ENCODE peak calls at places on chromosomes 3 and 15, in ten cellular contexts. One of them, this sample, is unnamed.

GRCh38 chr15:43267439-43267838 is 711 bp upstream of the TGM5 start:
- DNase-seq in right lobe of liver: no peak
- DNase-seq in psoas muscle: no peak
- DNase-seq in thyroid gland: no peak
- DNase-seq in activated CD8-positive, alpha-beta T cell treated with anti-CD3 and anti-CD28 coated beads for 36 hours: no peak
- DNase-seq in GM23338: no peak
- DNase-seq in HFF-Myc: no peak
- DNase-seq in nephron progenitor cell: no peak
- DNase-seq in fibroblast of lung: no peak
- DNase-seq in AG10803: no peak
- DNase-seq in this sample: no peak

GRCh38 chr15:51828621-51829359 is 663 bp upstream of the TMOD3 start:
- DNase-seq in right lobe of liver: no peak
- DNase-seq in psoas muscle: no peak
- DNase-seq in thyroid gland: no peak
- DNase-seq in activated CD8-positive, alpha-beta T cell treated with anti-CD3 and anti-CD28 coated beads for 36 hours: no peak
- DNase-seq in GM23338: no peak
- DNase-seq in HFF-Myc: no peak
- DNase-seq in nephron progenitor cell: no peak
- DNase-seq in fibroblast of lung: peak
- DNase-seq in AG10803: no peak
- DNase-seq in this sample: no peak

GRCh38 chr3:9602620-9603019 is 46.7 kb upstream of the MTMR14 start:
- DNase-seq in right lobe of liver: no peak
- DNase-seq in psoas muscle: no peak
- DNase-seq in thyroid gland: no peak
- DNase-seq in activated CD8-positive, alpha-beta T cell treated with anti-CD3 and anti-CD28 coated beads for 36 hours: no peak
- DNase-seq in GM23338: no peak
- DNase-seq in HFF-Myc: no peak
- DNase-seq in nephron progenitor cell: no peak
- DNase-seq in fibroblast of lung: no peak
- DNase-seq in AG10803: no peak
- DNase-seq in this sample: no peak

GRCh38 chr15:98772895-98773294 is 124.6 kb downstream of the IGF1R start:
- DNase-seq in right lobe of liver: no peak
- DNase-seq in psoas muscle: no peak
- DNase-seq in thyroid gland: no peak
- DNase-seq in activated CD8-positive, alpha-beta T cell treated with anti-CD3 and anti-CD28 coated beads for 36 hours: no peak
- DNase-seq in GM23338: no peak
- DNase-seq in HFF-Myc: no peak
- DNase-seq in nephron progenitor cell: no peak
- DNase-seq in fibroblast of lung: no peak
- DNase-seq in AG10803: no peak
- DNase-seq in this sample: no peak

GRCh38 chr3:149336925-149337324 is 3.5 kb upstream of the TM4SF18 start:
- DNase-seq in right lobe of liver: no peak
- DNase-seq in psoas muscle: no peak
- DNase-seq in thyroid gland: no peak
- DNase-seq in activated CD8-positive, alpha-beta T cell treated with anti-CD3 and anti-CD28 coated beads for 36 hours: no peak
- DNase-seq in GM23338: no peak
- DNase-seq in HFF-Myc: no peak
- DNase-seq in nephron progenitor cell: no peak
- DNase-seq in fibroblast of lung: no peak
- DNase-seq in AG10803: peak
- DNase-seq in this sample: no peak

GRCh38 chr3:21889166-21889565 is 138.2 kb upstream of the ZNF385D start:
- DNase-seq in right lobe of liver: no peak
- DNase-seq in psoas muscle: no peak
- DNase-seq in thyroid gland: no peak
- DNase-seq in activated CD8-positive, alpha-beta T cell treated with anti-CD3 and anti-CD28 coated beads for 36 hours: no peak
- DNase-seq in GM23338: no peak
- DNase-seq in HFF-Myc: no peak
- DNase-seq in nephron progenitor cell: no peak
- DNase-seq in fibroblast of lung: no peak
- DNase-seq in AG10803: no peak
- DNase-seq in this sample: no peak

GRCh38 chr15:68434021-68434420 is 2.1 kb upstream of the ITGA11 start:
- DNase-seq in right lobe of liver: no peak
- DNase-seq in psoas muscle: no peak
- DNase-seq in thyroid gland: no peak
- DNase-seq in activated CD8-positive, alpha-beta T cell treated with anti-CD3 and anti-CD28 coated beads for 36 hours: no peak
- DNase-seq in GM23338: no peak
- DNase-seq in HFF-Myc: no peak
- DNase-seq in nephron progenitor cell: no peak
- DNase-seq in fibroblast of lung: no peak
- DNase-seq in AG10803: no peak
- DNase-seq in this sample: no peak

GRCh38 chr3:142237891-142238290 is 12.5 kb upstream of the GK5 start:
- DNase-seq in right lobe of liver: no peak
- DNase-seq in psoas muscle: no peak
- DNase-seq in thyroid gland: no peak
- DNase-seq in activated CD8-positive, alpha-beta T cell treated with anti-CD3 and anti-CD28 coated beads for 36 hours: no peak
- DNase-seq in GM23338: no peak
- DNase-seq in HFF-Myc: no peak
- DNase-seq in nephron progenitor cell: no peak
- DNase-seq in fibroblast of lung: no peak
- DNase-seq in AG10803: peak
- DNase-seq in this sample: no peak

GRCh38 chr15:100930306-100930848 is 11.2 kb downstream of the LRRK1 start:
- DNase-seq in right lobe of liver: no peak
- DNase-seq in psoas muscle: no peak
- DNase-seq in thyroid gland: no peak
- DNase-seq in activated CD8-positive, alpha-beta T cell treated with anti-CD3 and anti-CD28 coated beads for 36 hours: no peak
- DNase-seq in GM23338: no peak
- DNase-seq in HFF-Myc: no peak
- DNase-seq in nephron progenitor cell: no peak
- DNase-seq in fibroblast of lung: no peak
- DNase-seq in AG10803: no peak
- DNase-seq in this sample: no peak

GRCh38 chr15:95733931-95734330 is 596.6 kb upstream of the NR2F2 start:
- DNase-seq in right lobe of liver: no peak
- DNase-seq in psoas muscle: no peak
- DNase-seq in thyroid gland: no peak
- DNase-seq in activated CD8-positive, alpha-beta T cell treated with anti-CD3 and anti-CD28 coated beads for 36 hours: peak
- DNase-seq in GM23338: no peak
- DNase-seq in HFF-Myc: no peak
- DNase-seq in nephron progenitor cell: no peak
- DNase-seq in fibroblast of lung: no peak
- DNase-seq in AG10803: no peak
- DNase-seq in this sample: no peak

GRCh38 chr3:141485578-141486415 is 1.0 kb upstream of the RASA2 start:
- DNase-seq in right lobe of liver: no peak
- DNase-seq in psoas muscle: no peak
- DNase-seq in thyroid gland: no peak
- DNase-seq in activated CD8-positive, alpha-beta T cell treated with anti-CD3 and anti-CD28 coated beads for 36 hours: peak
- DNase-seq in GM23338: peak
- DNase-seq in HFF-Myc: peak
- DNase-seq in nephron progenitor cell: no peak
- DNase-seq in fibroblast of lung: peak
- DNase-seq in AG10803: peak
- DNase-seq in this sample: no peak

GRCh38 chr3:141487419-141488345 is 855 bp downstream of the RASA2 start:
- DNase-seq in right lobe of liver: peak
- DNase-seq in psoas muscle: peak
- DNase-seq in thyroid gland: peak
- DNase-seq in activated CD8-positive, alpha-beta T cell treated with anti-CD3 and anti-CD28 coated beads for 36 hours: peak
- DNase-seq in GM23338: peak
- DNase-seq in HFF-Myc: peak
- DNase-seq in nephron progenitor cell: peak
- DNase-seq in fibroblast of lung: peak
- DNase-seq in AG10803: peak
- DNase-seq in this sample: peak

GRCh38 chr3:143443851-143444331 is 324.3 kb downstream of the CHST2 start:
- DNase-seq in right lobe of liver: no peak
- DNase-seq in psoas muscle: no peak
- DNase-seq in thyroid gland: peak
- DNase-seq in activated CD8-positive, alpha-beta T cell treated with anti-CD3 and anti-CD28 coated beads for 36 hours: peak
- DNase-seq in GM23338: no peak
- DNase-seq in HFF-Myc: peak
- DNase-seq in nephron progenitor cell: no peak
- DNase-seq in fibroblast of lung: peak
- DNase-seq in AG10803: peak
- DNase-seq in this sample: no peak

GRCh38 chr3:32018723-32019564 is 37.4 kb downstream of the ZNF860 start:
- DNase-seq in right lobe of liver: no peak
- DNase-seq in psoas muscle: no peak
- DNase-seq in thyroid gland: no peak
- DNase-seq in activated CD8-positive, alpha-beta T cell treated with anti-CD3 and anti-CD28 coated beads for 36 hours: no peak
- DNase-seq in GM23338: peak
- DNase-seq in HFF-Myc: no peak
- DNase-seq in nephron progenitor cell: no peak
- DNase-seq in fibroblast of lung: peak
- DNase-seq in AG10803: peak
- DNase-seq in this sample: no peak

GRCh38 chr3:56624725-56625124 is 58.3 kb downstream of the TASOR start:
- DNase-seq in right lobe of liver: no peak
- DNase-seq in psoas muscle: no peak
- DNase-seq in thyroid gland: no peak
- DNase-seq in activated CD8-positive, alpha-beta T cell treated with anti-CD3 and anti-CD28 coated beads for 36 hours: no peak
- DNase-seq in GM23338: no peak
- DNase-seq in HFF-Myc: peak
- DNase-seq in nephron progenitor cell: no peak
- DNase-seq in fibroblast of lung: peak
- DNase-seq in AG10803: peak
- DNase-seq in this sample: no peak

GRCh38 chr3:137642831-137643230 is 121.3 kb upstream of the SOX14 start:
- DNase-seq in right lobe of liver: no peak
- DNase-seq in psoas muscle: no peak
- DNase-seq in thyroid gland: no peak
- DNase-seq in activated CD8-positive, alpha-beta T cell treated with anti-CD3 and anti-CD28 coated beads for 36 hours: no peak
- DNase-seq in GM23338: peak
- DNase-seq in HFF-Myc: no peak
- DNase-seq in nephron progenitor cell: peak
- DNase-seq in fibroblast of lung: no peak
- DNase-seq in AG10803: no peak
- DNase-seq in this sample: no peak

GRCh38 chr15:55530861-55531313 is 22.9 kb upstream of the DNAAF4 start:
- DNase-seq in right lobe of liver: no peak
- DNase-seq in psoas muscle: no peak
- DNase-seq in thyroid gland: peak
- DNase-seq in activated CD8-positive, alpha-beta T cell treated with anti-CD3 and anti-CD28 coated beads for 36 hours: no peak
- DNase-seq in GM23338: no peak
- DNase-seq in HFF-Myc: no peak
- DNase-seq in nephron progenitor cell: no peak
- DNase-seq in fibroblast of lung: peak
- DNase-seq in AG10803: peak
- DNase-seq in this sample: no peak

GRCh38 chr15:47988564-47988963 is 132.2 kb upstream of the SLC24A5 start:
- DNase-seq in right lobe of liver: no peak
- DNase-seq in psoas muscle: no peak
- DNase-seq in thyroid gland: no peak
- DNase-seq in activated CD8-positive, alpha-beta T cell treated with anti-CD3 and anti-CD28 coated beads for 36 hours: no peak
- DNase-seq in GM23338: peak
- DNase-seq in HFF-Myc: no peak
- DNase-seq in nephron progenitor cell: no peak
- DNase-seq in fibroblast of lung: no peak
- DNase-seq in AG10803: no peak
- DNase-seq in this sample: no peak
- TF ChIP-seq CTCF in right lobe of liver: no peak
- TF ChIP-seq CTCF in psoas muscle: no peak
- TF ChIP-seq CTCF in thyroid gland: no peak
- TF ChIP-seq CTCF in activated CD8-positive, alpha-beta T cell treated with anti-CD3 and anti-CD28 coated beads for 36 hours: no peak
- TF ChIP-seq CTCF in GM23338: peak
- TF ChIP-seq CTCF in HFF-Myc: no peak
- TF ChIP-seq CTCF in nephron progenitor cell: no peak
- TF ChIP-seq CTCF in fibroblast of lung: no peak
- TF ChIP-seq CTCF in AG10803: no peak
- TF ChIP-seq CTCF in this sample: no peak

DNA sequence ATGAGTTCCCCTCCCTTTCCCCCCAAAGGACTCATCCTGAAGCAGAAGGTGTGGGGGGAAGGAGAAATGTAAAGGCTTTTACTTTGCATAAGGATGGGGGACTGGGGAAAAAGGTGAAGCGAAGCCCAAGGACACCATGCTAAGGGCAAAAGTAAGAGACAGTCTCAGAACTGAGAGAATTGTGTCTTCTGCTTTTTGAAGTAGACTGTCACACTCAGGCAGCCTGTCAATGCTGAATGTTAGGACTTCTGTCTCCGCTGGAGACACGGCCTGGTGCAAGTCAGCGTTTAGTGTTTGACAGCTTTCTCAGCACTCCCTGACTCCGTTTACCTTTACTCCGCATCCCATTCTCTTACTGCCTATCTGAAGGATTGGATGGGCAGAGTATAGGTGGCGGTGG is 13.8 kb downstream of the RBM5 start:
- DNase-seq in right lobe of liver: peak
- DNase-seq in psoas muscle: no peak
- DNase-seq in thyroid gland: no peak
- DNase-seq in activated CD8-positive, alpha-beta T cell treated with anti-CD3 and anti-CD28 coated beads for 36 hours: no peak
- DNase-seq in GM23338: no peak
- DNase-seq in HFF-Myc: no peak
- DNase-seq in nephron progenitor cell: no peak
- DNase-seq in fibroblast of lung: no peak
- DNase-seq in AG10803: no peak
- DNase-seq in this sample: no peak
- TF ChIP-seq CTCF in right lobe of liver: no peak
- TF ChIP-seq CTCF in psoas muscle: no peak
- TF ChIP-seq CTCF in thyroid gland: no peak
- TF ChIP-seq CTCF in activated CD8-positive, alpha-beta T cell treated with anti-CD3 and anti-CD28 coated beads for 36 hours: no peak
- TF ChIP-seq CTCF in GM23338: no peak
- TF ChIP-seq CTCF in HFF-Myc: no peak
- TF ChIP-seq CTCF in nephron progenitor cell: no peak
- TF ChIP-seq CTCF in fibroblast of lung: no peak
- TF ChIP-seq CTCF in AG10803: no peak
- TF ChIP-seq CTCF in this sample: no peak

GRCh38 chr15:60079210-60079609 is 75.1 kb downstream of the FOXB1 start:
- DNase-seq in right lobe of liver: no peak
- DNase-seq in psoas muscle: no peak
- DNase-seq in thyroid gland: peak
- DNase-seq in activated CD8-positive, alpha-beta T cell treated with anti-CD3 and anti-CD28 coated beads for 36 hours: no peak
- DNase-seq in GM23338: peak
- DNase-seq in HFF-Myc: no peak
- DNase-seq in nephron progenitor cell: no peak
- DNase-seq in fibroblast of lung: no peak
- DNase-seq in AG10803: no peak
- DNase-seq in this sample: no peak
- TF ChIP-seq CTCF in right lobe of liver: peak
- TF ChIP-seq CTCF in psoas muscle: no peak
- TF ChIP-seq CTCF in thyroid gland: peak
- TF ChIP-seq CTCF in activated CD8-positive, alpha-beta T cell treated with anti-CD3 and anti-CD28 coated beads for 36 hours: no peak
- TF ChIP-seq CTCF in GM23338: peak
- TF ChIP-seq CTCF in HFF-Myc: peak
- TF ChIP-seq CTCF in nephron progenitor cell: peak
- TF ChIP-seq CTCF in fibroblast of lung: peak
- TF ChIP-seq CTCF in AG10803: peak
- TF ChIP-seq CTCF in this sample: peak

GRCh38 chr3:48155122-48155521 is 33.1 kb downstream of the CDC25A start:
- DNase-seq in right lobe of liver: no peak
- DNase-seq in psoas muscle: no peak
- DNase-seq in thyroid gland: peak
- DNase-seq in activated CD8-positive, alpha-beta T cell treated with anti-CD3 and anti-CD28 coated beads for 36 hours: no peak
- DNase-seq in GM23338: no peak
- DNase-seq in HFF-Myc: peak
- DNase-seq in nephron progenitor cell: no peak
- DNase-seq in fibroblast of lung: peak
- DNase-seq in AG10803: peak
- DNase-seq in this sample: no peak

GRCh38 chr3:48157215-48157840 is 30.9 kb downstream of the CDC25A start:
- DNase-seq in right lobe of liver: no peak
- DNase-seq in psoas muscle: no peak
- DNase-seq in thyroid gland: peak
- DNase-seq in activated CD8-positive, alpha-beta T cell treated with anti-CD3 and anti-CD28 coated beads for 36 hours: no peak
- DNase-seq in GM23338: no peak
- DNase-seq in HFF-Myc: no peak
- DNase-seq in nephron progenitor cell: no peak
- DNase-seq in fibroblast of lung: peak
- DNase-seq in AG10803: no peak
- DNase-seq in this sample: no peak

GRCh38 chr3:48157950-48158376 is 30.3 kb downstream of the CDC25A start:
- DNase-seq in right lobe of liver: no peak
- DNase-seq in psoas muscle: peak
- DNase-seq in thyroid gland: peak
- DNase-seq in activated CD8-positive, alpha-beta T cell treated with anti-CD3 and anti-CD28 coated beads for 36 hours: peak
- DNase-seq in GM23338: peak
- DNase-seq in HFF-Myc: peak
- DNase-seq in nephron progenitor cell: peak
- DNase-seq in fibroblast of lung: peak
- DNase-seq in AG10803: peak
- DNase-seq in this sample: peak
- TF ChIP-seq CTCF in right lobe of liver: peak
- TF ChIP-seq CTCF in psoas muscle: peak
- TF ChIP-seq CTCF in thyroid gland: peak
- TF ChIP-seq CTCF in activated CD8-positive, alpha-beta T cell treated with anti-CD3 and anti-CD28 coated beads for 36 hours: peak
- TF ChIP-seq CTCF in GM23338: peak
- TF ChIP-seq CTCF in HFF-Myc: peak
- TF ChIP-seq CTCF in nephron progenitor cell: peak
- TF ChIP-seq CTCF in fibroblast of lung: peak
- TF ChIP-seq CTCF in AG10803: peak
- TF ChIP-seq CTCF in this sample: peak

This sample was measured in neural crest cell.